ENCODE peak calls at places on chromosome 6, in four cellular contexts. H, B, K and J are unnamed samples.

GRCh38 chr6:431504-431903 is 40.0 kb downstream of the IRF4 start:
- ATAC-seq in K (no peak), B (no peak), H (no peak), J (no peak)

GRCh38 chr6:170229851-170230519 is 60.9 kb downstream of the DLL1 start:
- ATAC-seq in K (no peak), H (no peak), B (no peak), J (no peak)

GRCh38 chr6:39347906-39348585 is 25.5 kb upstream of the KCNK16 start:
- ATAC-seq in K (peak), B (peak), H (peak), J (peak)

GRCh38 chr6:116419069-116419468 is 42.1 kb upstream of the CALHM6 start:
- ATAC-seq in K (no peak), H (no peak), B (no peak), J (no peak)

GRCh38 chr6:87436435-87436834 is 28.7 kb downstream of the CFAP206 start:
- ATAC-seq in B (peak), H (peak), K (no peak), J (no peak)

GRCh38 chr6:15247750-15248450 is 2.0 kb downstream of the JARID2 start:
- ATAC-seq in B (no peak), H (peak), K (peak), J (peak)

GRCh38 chr6:54264581-54265272 is 43.5 kb upstream of the TINAG start:
- ATAC-seq in K (no peak), H (no peak), B (no peak), J (no peak)

GRCh38 chr6:161908872-161909271 is 635.0 kb upstream of the AGPAT4 start:
- ATAC-seq in K (no peak), H (no peak), B (no peak), J (no peak)

GRCh38 chr6:87653074-87653962 is 48.7 kb downstream of the AKIRIN2 start:
- ATAC-seq in H (no peak), K (no peak), B (peak), J (no peak)

GRCh38 chr6:78132681-78133410 is 480.0 kb downstream of the MEI4 start:
- ATAC-seq in K (no peak), H (no peak), B (no peak), J (no peak)

GRCh38 chr6:121647905-121648304 is 212.5 kb downstream of the GJA1 start:
- ATAC-seq in B (no peak), H (no peak), K (no peak), J (no peak)

GRCh38 chr6:42959917-42960242 is 674 bp upstream of the GNMT start:
- ATAC-seq in K (no peak), B (no peak), H (no peak), J (no peak)

GRCh38 chr6:14709900-14710299 is 536.0 kb upstream of the JARID2 start:
- ATAC-seq in K (no peak), H (no peak), B (no peak), J (no peak)

GRCh38 chr6:40387871-40388264 is 199.3 kb downstream of the LRFN2 start:
- ATAC-seq in B (no peak), H (no peak), K (no peak), J (no peak)

GRCh38 chr6:151065027-151065815 is 174.5 kb upstream of the AKAP12 start:
- ATAC-seq in K (no peak), B (no peak), H (no peak), J (no peak)

GRCh38 chr6:54715990-54716389 is 130.6 kb upstream of the FAM83B start:
- ATAC-seq in B (no peak), K (no peak), H (no peak), J (no peak)

GRCh38 chr6:28747083-28747630 is 176.6 kb downstream of the TRIM27 start:
- ATAC-seq in H (no peak), K (peak), B (peak), J (no peak)

GRCh38 chr6:130575557-130575956 is 209.7 kb downstream of the TMEM200A start:
- ATAC-seq in H (no peak), K (no peak), B (no peak), J (no peak)

DNA sequence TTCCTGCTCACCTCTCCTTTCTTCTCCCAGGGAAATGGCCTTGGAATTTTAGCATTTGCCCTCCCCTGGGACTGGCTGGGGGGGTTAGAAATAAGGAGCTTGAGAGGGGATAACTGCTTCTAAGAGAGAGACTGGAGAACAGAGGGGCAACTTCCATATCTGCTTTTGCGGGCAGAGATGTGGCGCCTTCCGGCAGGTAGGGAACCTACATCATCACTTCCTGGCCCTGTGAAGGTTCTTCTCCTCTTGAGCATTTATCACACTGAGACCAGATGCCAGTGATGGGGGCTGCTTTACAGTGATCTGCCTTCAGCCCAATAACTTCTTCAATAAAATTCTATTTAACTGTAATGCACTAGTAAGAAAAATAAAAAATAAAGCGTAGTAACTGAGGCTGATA is 48.1 kb downstream of the TBC1D7 start:
- ATAC-seq in B (no peak), K (no peak), H (no peak), J (no peak)
- TF ChIP-seq POLR2AphosphoS5 in B (no peak), K (no peak), H (no peak), J (no peak)

GRCh38 chr6:107957909-107958688 is at the start of gene SEC63:
- ATAC-seq in H (peak), K (peak), B (peak), J (peak)

GRCh38 chr6:107962723-107963122 is 4.7 kb upstream of the SEC63 start:
- ATAC-seq in H (no peak), K (no peak), B (no peak), J (no peak)

GRCh38 chr6:107956586-107957164 is 1.3 kb downstream of the SEC63 start:
- ATAC-seq in K (no peak), H (no peak), B (no peak), J (no peak)

DNA sequence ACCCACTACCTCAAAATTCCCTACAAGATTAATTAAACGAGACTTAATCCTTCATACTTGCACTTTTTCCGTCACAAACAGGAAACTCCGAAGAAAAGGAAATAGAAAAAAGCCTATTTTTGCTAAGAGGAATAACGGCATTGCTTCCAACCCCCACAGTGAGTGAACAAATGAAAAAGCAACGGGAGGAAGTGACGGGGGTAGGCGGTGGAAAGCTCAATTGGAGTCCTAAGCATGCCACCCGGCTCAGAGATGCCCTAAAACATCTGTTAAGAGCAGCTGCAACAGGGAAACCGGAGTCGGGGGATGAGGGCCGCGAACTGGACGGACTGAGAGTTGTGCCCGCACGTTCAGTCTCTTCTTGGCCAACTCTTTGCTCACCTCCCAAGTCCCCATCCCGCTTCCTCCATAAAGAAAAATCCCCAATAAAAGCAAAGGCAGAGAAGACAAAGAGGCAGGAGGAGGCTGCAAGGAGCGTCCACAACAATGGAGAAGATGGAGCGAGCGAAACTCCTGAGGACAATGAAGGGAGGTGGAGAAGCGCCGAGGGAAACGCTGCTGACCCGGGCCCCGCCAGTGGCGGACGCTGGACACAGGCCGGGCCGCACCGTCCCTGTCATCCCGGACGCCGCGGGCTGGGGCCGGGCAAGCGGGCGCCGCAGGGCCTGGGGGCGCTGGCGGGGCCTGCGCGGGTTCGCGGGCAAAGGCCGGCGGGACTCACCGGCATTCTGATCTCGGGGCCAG is 671 bp downstream of the SEC63 start:
- ATAC-seq in H (peak), B (peak), K (peak), J (peak)
- TF ChIP-seq POLR2AphosphoS5 in H (no peak), B (peak), K (no peak), J (no peak)

DNA sequence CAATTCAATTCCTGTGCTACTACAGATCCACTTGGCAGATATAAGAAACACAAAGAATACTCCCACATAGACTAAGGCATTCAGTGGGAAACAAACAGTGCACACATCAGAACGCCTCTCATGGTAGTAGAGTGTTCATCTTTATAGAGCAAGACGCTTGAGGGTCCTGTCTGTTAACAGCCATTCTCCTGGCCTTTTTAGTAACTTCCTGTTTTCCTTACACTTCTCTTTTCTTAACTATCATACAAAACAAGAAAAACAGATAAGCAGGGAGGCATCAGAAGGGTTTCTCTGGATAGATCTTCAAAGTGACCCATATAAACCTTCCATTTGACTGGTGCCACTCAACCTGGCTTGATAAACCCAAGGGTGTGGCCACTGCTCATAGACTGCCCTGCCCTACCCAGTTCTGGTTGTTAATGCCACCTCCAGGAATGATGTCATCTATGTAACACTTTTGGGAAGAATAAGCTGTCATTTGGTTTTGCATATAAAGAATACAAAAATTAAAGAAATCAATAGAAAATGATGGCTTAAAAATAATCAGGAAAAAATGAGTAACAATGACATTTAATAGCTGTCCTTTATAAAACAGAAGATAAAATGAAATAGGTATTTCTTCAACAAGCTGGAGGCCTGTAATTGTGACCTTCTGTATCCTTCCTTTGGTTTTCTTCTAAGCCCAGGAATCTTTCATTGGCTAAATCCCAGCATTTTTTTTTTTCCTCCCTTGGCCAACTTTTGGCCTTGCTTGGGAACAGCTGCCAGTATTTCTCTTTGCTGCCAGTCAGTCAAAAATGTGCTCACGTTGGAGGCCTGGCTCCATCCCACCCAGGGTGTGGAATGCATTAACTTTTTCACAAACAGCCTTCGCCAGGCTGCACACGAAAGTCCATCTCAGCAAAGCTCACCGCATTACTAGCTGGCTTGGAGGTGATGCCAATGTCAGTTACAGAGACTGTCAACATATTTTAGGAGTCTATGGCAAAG is 103.5 kb downstream of the GJA10 start:
- ATAC-seq in H (no peak), B (no peak), K (no peak), J (peak)
- TF ChIP-seq POLR2AphosphoS5 in H (no peak), B (no peak), K (no peak), J (peak)

DNA sequence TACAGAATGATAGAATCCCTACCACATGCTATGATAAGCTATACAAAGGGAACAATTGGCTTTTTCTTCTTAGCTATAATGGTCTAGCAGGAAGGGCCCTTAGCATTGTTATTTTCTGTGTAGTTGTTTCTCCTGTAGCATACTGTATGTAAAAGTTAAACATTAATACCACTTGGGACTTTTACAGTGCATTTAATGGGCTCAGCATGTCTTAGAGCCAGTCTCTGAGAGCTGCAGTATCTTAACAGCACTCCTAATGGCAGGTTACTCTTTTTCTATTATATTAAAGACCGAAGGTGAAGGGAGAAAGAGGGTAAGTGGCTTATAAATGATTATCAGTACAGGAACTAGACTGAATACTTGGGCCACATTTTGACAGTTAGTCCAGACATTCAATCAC is 290.7 kb downstream of the PHF3 start:
- ATAC-seq in H (no peak), K (no peak), B (no peak), J (no peak)
- TF ChIP-seq POLR2AphosphoS5 in H (no peak), K (no peak), B (no peak), J (no peak)

DNA sequence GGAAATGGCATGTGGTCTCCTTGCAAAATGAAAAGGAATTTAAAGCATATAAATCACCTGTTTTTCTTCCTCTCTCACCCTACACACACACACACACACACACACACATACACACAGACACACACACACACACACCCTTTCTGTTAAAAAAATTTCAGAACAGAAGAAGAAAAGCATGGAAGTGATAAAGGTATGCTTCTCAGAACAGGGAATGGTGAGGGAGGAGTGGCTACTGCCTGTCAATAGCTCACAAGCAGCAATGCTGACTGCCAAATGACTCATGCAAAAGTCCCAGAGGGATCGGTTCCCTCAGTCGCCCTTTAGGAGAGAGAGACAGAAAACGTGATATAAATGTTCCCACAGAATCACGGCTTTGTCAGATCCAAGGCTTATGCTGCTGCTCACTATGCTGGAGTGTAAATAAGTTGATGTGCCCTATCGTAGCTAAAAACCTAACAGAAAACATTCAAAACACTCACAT is 102.7 kb downstream of the IBTK start:
- ATAC-seq in K (peak), B (peak), H (peak), J (peak)
- TF ChIP-seq POLR2AphosphoS5 in K (no peak), B (no peak), H (peak), J (peak)

GRCh38 chr6:51908243-51908642 is 179.2 kb downstream of the PKHD1 start:
- ATAC-seq in B (peak), H (no peak), K (no peak), J (no peak)
- TF ChIP-seq POLR2AphosphoS5 in B (no peak), H (no peak), K (no peak), J (no peak)

GRCh38 chr6:55869731-55870130 is 5.7 kb downstream of the BMP5 start:
- ATAC-seq in B (no peak), H (no peak), K (peak), J (no peak)

GRCh38 chr6:55874309-55874708 is 1.1 kb downstream of the BMP5 start:
- ATAC-seq in K (peak), H (no peak), B (no peak), J (no peak)

DNA sequence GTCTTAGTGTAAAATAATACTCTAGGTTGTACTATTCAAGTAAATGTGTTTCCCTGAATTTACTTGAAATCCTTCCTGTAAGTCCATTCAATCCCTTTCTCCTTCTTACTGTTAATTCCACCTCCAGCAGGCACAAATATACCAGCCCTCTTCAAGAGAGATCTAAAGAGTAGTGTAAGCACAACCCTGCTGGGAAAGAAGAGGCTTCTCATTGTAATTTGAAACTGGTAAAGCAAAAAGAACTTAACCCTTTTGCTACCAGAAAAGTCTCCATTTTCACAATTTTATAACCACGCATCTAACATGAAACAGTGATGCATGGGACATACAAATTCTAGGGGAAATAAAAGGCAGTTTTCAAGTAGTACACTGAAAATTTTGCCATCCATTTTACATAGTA is at the start of gene BMP5:
- ATAC-seq in K (peak), B (peak), H (no peak), J (no peak)
- TF ChIP-seq POLR2AphosphoS5 in K (peak), B (no peak), H (no peak), J (no peak)

DNA sequence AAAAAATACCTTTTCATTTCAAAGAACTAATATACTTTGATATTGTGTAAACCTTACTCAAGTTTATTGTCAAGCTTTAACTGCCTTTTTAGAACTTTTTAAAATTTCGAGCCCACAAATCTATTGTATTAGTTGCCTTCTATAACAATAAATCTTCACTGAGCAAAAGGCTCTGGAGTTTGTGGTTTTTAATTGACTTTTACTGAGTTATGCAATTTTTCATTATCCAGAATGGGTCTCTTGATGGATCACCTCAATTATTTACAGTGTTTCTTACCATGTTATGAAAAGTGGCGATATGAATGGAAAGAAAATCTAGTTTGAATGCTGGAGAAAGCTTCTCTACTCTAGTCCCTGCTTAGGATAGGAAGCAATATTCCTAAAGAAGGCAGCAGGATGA is 4.9 kb downstream of the ID4 start:
- ATAC-seq in B (no peak), K (no peak), H (no peak), J (no peak)
- TF ChIP-seq POLR2AphosphoS5 in B (no peak), K (no peak), H (no peak), J (no peak)

DNA sequence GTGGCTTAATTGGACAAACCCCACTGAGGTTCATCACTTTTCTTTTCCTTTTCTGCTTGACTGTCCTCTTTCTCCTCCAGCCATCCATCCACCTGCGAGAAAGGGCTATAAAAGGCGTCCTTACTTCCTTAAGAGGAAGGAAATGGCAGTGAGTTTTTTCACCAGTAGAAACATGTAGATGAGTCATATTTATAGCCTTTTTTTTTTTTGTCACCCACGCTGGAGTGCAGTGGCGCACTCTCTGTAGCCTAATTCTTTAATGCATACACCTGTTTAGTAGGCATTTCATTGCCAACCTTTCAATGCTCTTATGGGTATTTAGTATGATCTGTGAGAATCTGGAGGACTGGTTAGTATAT is 15.3 kb upstream of the IFNGR1 start:
- ATAC-seq in K (no peak), B (no peak), H (peak), J (no peak)
- TF ChIP-seq POLR2AphosphoS5 in K (no peak), B (no peak), H (no peak), J (no peak)